ENCODE peak calls at places on chromosomes 11 and 22, in ten cellular contexts. O is iPS-NIHi11; Z is HepG2; C is HT1080; X is IMR-90; Q is neural crest cell; F is amniotic stem cell; R is astrocyte of the spinal cord; D is stimulated activated CD8-positive, alpha-beta memory T cell treated with anti-CD3 and anti-CD28 coated beads, Interleukin-15, amount 100 ng/mL, for 4 hours; A is RPMI8226. L is an unnamed sample.

GRCh38 chr11:3796346-3796745 is 1.0 kb downstream of the NUP98 start:
- DNase-seq in O (no peak), Z (no peak), C (no peak), X (no peak), Q (no peak), F (no peak), R (no peak), D (no peak), A (no peak), L (no peak)

GRCh38 chr11:131754671-131755070 is 384.3 kb downstream of the NTM start:
- DNase-seq in O (no peak), Z (no peak), C (no peak), X (peak; percentile 63), Q (no peak), F (no peak), R (no peak), D (no peak), A (no peak), L (no peak)

GRCh38 chr11:3357994-3358676 is 20.8 kb downstream of the ZNF195 start:
- DNase-seq in O (no peak), Z (no peak), C (no peak), X (no peak), Q (no peak), F (no peak), R (no peak), D (no peak), A (no peak), L (no peak)

GRCh38 chr11:125772834-125773505 is 5.7 kb downstream of the PATE2 start:
- DNase-seq in O (no peak), Z (no peak), C (no peak), X (peak; percentile 63), Q (no peak), F (no peak), R (peak; percentile 65), D (no peak), A (no peak), L (no peak)

GRCh38 chr11:120857508-120857907 is 166.4 kb upstream of the TBCEL start:
- DNase-seq in O (no peak), Z (no peak), C (no peak), X (no peak), Q (no peak), F (no peak), R (no peak), D (no peak), A (no peak), L (no peak)

GRCh38 chr11:44611088-44611487 is 45.6 kb downstream of the CD82 start:
- DNase-seq in O (no peak), Z (no peak), C (no peak), X (no peak), Q (no peak), F (no peak), R (no peak), D (no peak), A (no peak), L (no peak)

GRCh38 chr11:75475767-75476650 is 43.0 kb upstream of the KLHL35 start:
- DNase-seq in O (no peak), Z (no peak), C (peak; percentile 55), X (peak; percentile 60), Q (no peak), F (no peak), R (no peak), D (no peak), A (peak; percentile 42), L (no peak)

GRCh38 chr11:22828373-22828772 is 1.2 kb downstream of the SVIP start:
- DNase-seq in O (no peak), Z (no peak), C (no peak), X (no peak), Q (no peak), F (no peak), R (no peak), D (no peak), A (peak; percentile 26), L (no peak)

GRCh38 chr11:91433284-91434010 is 791.2 kb upstream of the FAT3 start:
- DNase-seq in O (no peak), Z (no peak), C (peak; percentile 89), X (peak; percentile 30), Q (no peak), F (no peak), R (peak; percentile 33), D (no peak), A (no peak), L (no peak)

GRCh38 chr11:74380746-74381439 is 17.3 kb downstream of the PGM2L1 start:
- DNase-seq in O (no peak), Z (no peak), C (no peak), X (no peak), Q (no peak), F (no peak), R (peak; percentile 25), D (no peak), A (peak; percentile 49), L (no peak)

GRCh38 chr11:68843052-68843561 is 1.4 kb upstream of the CPT1A start:
- DNase-seq in O (no peak), Z (no peak), C (no peak), X (peak; percentile 29), Q (no peak), F (no peak), R (peak; percentile 56), D (no peak), A (peak; percentile 86), L (peak; percentile 70)

GRCh38 chr11:101880208-101880607 is 34.6 kb upstream of the CEP126 start:
- DNase-seq in O (no peak), Z (peak; percentile 75), C (peak; percentile 54), X (peak; percentile 79), Q (no peak), F (peak; percentile 34), R (peak; percentile 73), D (no peak), A (peak; percentile 9), L (no peak)

GRCh38 chr22:30881361-30882180 is 87.0 kb downstream of the MORC2 start:
- DNase-seq in O (peak; percentile 65), Z (peak; percentile 46), C (no peak), X (no peak), Q (no peak), F (no peak), R (no peak), D (no peak), A (no peak), L (peak; percentile 77)

GRCh38 chr11:119094816-119095065 is 6.9 kb downstream of the DPAGT1 start:
- DNase-seq in O (peak; percentile 70), Z (peak; percentile 64), C (no peak), X (peak; percentile 86), Q (no peak), F (peak; percentile 58), R (peak; percentile 86), D (no peak), A (peak; percentile 78), L (peak; percentile 82)

GRCh38 chr11:1792461-1792860 is 28.7 kb upstream of the CTSD start:
- DNase-seq in O (no peak), Z (no peak), C (no peak), X (no peak), Q (no peak), F (no peak), R (no peak), D (no peak), A (no peak), L (no peak)

GRCh38 chr22:31099841-31100761 is 7.3 kb downstream of the SELENOM start:
- DNase-seq in O (no peak), Z (no peak), C (no peak), X (no peak), Q (no peak), F (no peak), R (no peak), D (no peak), A (no peak), L (no peak)

GRCh38 chr11:127247261-127247660 is 246.7 kb upstream of the KIRREL3 start:
- DNase-seq in O (no peak), Z (no peak), C (peak; percentile 41), X (no peak), Q (no peak), F (no peak), R (no peak), D (no peak), A (no peak), L (peak; percentile 15)

GRCh38 chr11:61793084-61793828 is 545 bp downstream of the FEN1 start:
- DNase-seq in O (no peak), Z (peak; percentile 12), C (no peak), X (no peak), Q (no peak), F (no peak), R (no peak), D (no peak), A (peak; percentile 41), L (no peak)

GRCh38 chr11:95556342-95557151 is 233.0 kb downstream of the FAM76B start:
- DNase-seq in O (peak; percentile 17), Z (no peak), C (no peak), X (peak; percentile 49), Q (no peak), F (no peak), R (peak; percentile 68), D (no peak), A (peak; percentile 9), L (peak; percentile 0)

GRCh38 chr22:46576556-46577351 is 39.3 kb upstream of the CELSR1 start:
- DNase-seq in O (peak; percentile 94), Z (no peak), C (no peak), X (peak; percentile 35), Q (no peak), F (peak; percentile 28), R (no peak), D (no peak), A (peak; percentile 76), L (peak; percentile 98)

GRCh38 chr11:92979176-92979575 is 9.7 kb downstream of the MTNR1B start:
- DNase-seq in O (no peak), Z (no peak), C (peak; percentile 97), X (peak; percentile 89), Q (no peak), F (no peak), R (peak; percentile 69), D (no peak), A (no peak), L (no peak)

GRCh38 chr11:7473702-7474101 is 11.6 kb upstream of the OLFML1 start:
- DNase-seq in O (no peak), Z (no peak), C (no peak), X (no peak), Q (no peak), F (no peak), R (no peak), D (no peak), A (no peak), L (no peak)

L was measured in H7.